ENCODE peak calls at places on chromosomes 11 and 22, in ten cellular contexts. One of them, this sample, is unnamed.
A peak's percentile ranks its signal among the peaks of the same experiment; 100 is the strongest.

GRCh38 chr22:29817724-29818123 is 20.4 kb downstream of the ASCC2 start:
- DNase-seq in lower lobe of right lung: no peak
- DNase-seq in left ventricle myocardium superior: no peak
- DNase-seq in foreskin fibroblast: no peak
- DNase-seq in osteocyte: no peak
- DNase-seq in activated naive CD8-positive, alpha-beta T cell treated with anti-CD3 and anti-CD28 coated beads, Interleukin-2, amount 50 U/mL, for 16 hours: no peak
- DNase-seq in fibroblast of mammary gland: no peak
- DNase-seq in GM23248: no peak
- DNase-seq in C1 segment of cervical spinal cord: no peak
- DNase-seq in astrocyte of the spinal cord: no peak
- DNase-seq in this sample: no peak

GRCh38 chr22:37186997-37187522 is 987 bp downstream of the C1QTNF6 start:
- DNase-seq in C1 segment of cervical spinal cord: no peak
- DNase-seq in foreskin fibroblast: no peak
- DNase-seq in activated naive CD8-positive, alpha-beta T cell treated with anti-CD3 and anti-CD28 coated beads, Interleukin-2, amount 50 U/mL, for 16 hours: no peak
- DNase-seq in astrocyte of the spinal cord: no peak
- DNase-seq in osteocyte: no peak
- DNase-seq in left ventricle myocardium superior: peak; percentile 25
- DNase-seq in fibroblast of mammary gland: peak; percentile 35
- DNase-seq in lower lobe of right lung: peak; percentile 34
- DNase-seq in GM23248: peak; percentile 24
- DNase-seq in this sample: peak; percentile 14

GRCh38 chr11:124717786-124718634 is 21.7 kb upstream of the NRGN start:
- DNase-seq in activated naive CD8-positive, alpha-beta T cell treated with anti-CD3 and anti-CD28 coated beads, Interleukin-2, amount 50 U/mL, for 16 hours: no peak
- DNase-seq in lower lobe of right lung: peak; percentile 62
- DNase-seq in C1 segment of cervical spinal cord: peak; percentile 12
- DNase-seq in left ventricle myocardium superior: peak; percentile 69
- DNase-seq in GM23248: peak; percentile 50
- DNase-seq in fibroblast of mammary gland: peak; percentile 29
- DNase-seq in foreskin fibroblast: no peak
- DNase-seq in astrocyte of the spinal cord: peak; percentile 52
- DNase-seq in osteocyte: no peak
- DNase-seq in this sample: peak; percentile 56

GRCh38 chr11:69658606-69659450 is 16.3 kb downstream of the LTO1 start:
- DNase-seq in astrocyte of the spinal cord: no peak
- DNase-seq in foreskin fibroblast: no peak
- DNase-seq in GM23248: peak; percentile 27
- DNase-seq in osteocyte: no peak
- DNase-seq in activated naive CD8-positive, alpha-beta T cell treated with anti-CD3 and anti-CD28 coated beads, Interleukin-2, amount 50 U/mL, for 16 hours: no peak
- DNase-seq in left ventricle myocardium superior: no peak
- DNase-seq in fibroblast of mammary gland: no peak
- DNase-seq in C1 segment of cervical spinal cord: no peak
- DNase-seq in lower lobe of right lung: peak; percentile 34
- DNase-seq in this sample: no peak

GRCh38 chr11:69310351-69310750 is 16.4 kb downstream of the MYEOV start:
- DNase-seq in foreskin fibroblast: no peak
- DNase-seq in astrocyte of the spinal cord: no peak
- DNase-seq in C1 segment of cervical spinal cord: no peak
- DNase-seq in activated naive CD8-positive, alpha-beta T cell treated with anti-CD3 and anti-CD28 coated beads, Interleukin-2, amount 50 U/mL, for 16 hours: no peak
- DNase-seq in osteocyte: no peak
- DNase-seq in left ventricle myocardium superior: no peak
- DNase-seq in GM23248: no peak
- DNase-seq in lower lobe of right lung: no peak
- DNase-seq in fibroblast of mammary gland: no peak
- DNase-seq in this sample: no peak

GRCh38 chr11:4060182-4060923 is 34.2 kb upstream of the RRM1 start:
- DNase-seq in osteocyte: no peak
- DNase-seq in astrocyte of the spinal cord: no peak
- DNase-seq in C1 segment of cervical spinal cord: no peak
- DNase-seq in GM23248: no peak
- DNase-seq in left ventricle myocardium superior: no peak
- DNase-seq in activated naive CD8-positive, alpha-beta T cell treated with anti-CD3 and anti-CD28 coated beads, Interleukin-2, amount 50 U/mL, for 16 hours: no peak
- DNase-seq in foreskin fibroblast: no peak
- DNase-seq in lower lobe of right lung: no peak
- DNase-seq in fibroblast of mammary gland: no peak
- DNase-seq in this sample: no peak

GRCh38 chr11:119693253-119693815 is 35.7 kb downstream of the NECTIN1 start:
- DNase-seq in activated naive CD8-positive, alpha-beta T cell treated with anti-CD3 and anti-CD28 coated beads, Interleukin-2, amount 50 U/mL, for 16 hours: no peak
- DNase-seq in left ventricle myocardium superior: no peak
- DNase-seq in C1 segment of cervical spinal cord: no peak
- DNase-seq in osteocyte: no peak
- DNase-seq in foreskin fibroblast: no peak
- DNase-seq in GM23248: no peak
- DNase-seq in astrocyte of the spinal cord: no peak
- DNase-seq in lower lobe of right lung: no peak
- DNase-seq in fibroblast of mammary gland: no peak
- DNase-seq in this sample: no peak

GRCh38 chr11:86550757-86551156 is 121.7 kb downstream of the ME3 start:
- DNase-seq in C1 segment of cervical spinal cord: no peak
- DNase-seq in left ventricle myocardium superior: no peak
- DNase-seq in osteocyte: no peak
- DNase-seq in lower lobe of right lung: no peak
- DNase-seq in fibroblast of mammary gland: no peak
- DNase-seq in astrocyte of the spinal cord: no peak
- DNase-seq in GM23248: no peak
- DNase-seq in foreskin fibroblast: no peak
- DNase-seq in activated naive CD8-positive, alpha-beta T cell treated with anti-CD3 and anti-CD28 coated beads, Interleukin-2, amount 50 U/mL, for 16 hours: no peak
- DNase-seq in this sample: no peak

GRCh38 chr11:118916842-118917388 is 8.8 kb downstream of the BCL9L start:
- DNase-seq in astrocyte of the spinal cord: peak; percentile 77
- DNase-seq in left ventricle myocardium superior: peak; percentile 80
- DNase-seq in activated naive CD8-positive, alpha-beta T cell treated with anti-CD3 and anti-CD28 coated beads, Interleukin-2, amount 50 U/mL, for 16 hours: no peak
- DNase-seq in C1 segment of cervical spinal cord: no peak
- DNase-seq in fibroblast of mammary gland: peak; percentile 91
- DNase-seq in foreskin fibroblast: peak; percentile 82
- DNase-seq in GM23248: peak; percentile 89
- DNase-seq in lower lobe of right lung: no peak
- DNase-seq in osteocyte: no peak
- DNase-seq in this sample: peak; percentile 75

GRCh38 chr11:115459563-115459962 is 44.7 kb downstream of the CADM1 start:
- DNase-seq in osteocyte: no peak
- DNase-seq in astrocyte of the spinal cord: peak; percentile 64
- DNase-seq in GM23248: no peak
- DNase-seq in lower lobe of right lung: no peak
- DNase-seq in C1 segment of cervical spinal cord: no peak
- DNase-seq in activated naive CD8-positive, alpha-beta T cell treated with anti-CD3 and anti-CD28 coated beads, Interleukin-2, amount 50 U/mL, for 16 hours: no peak
- DNase-seq in fibroblast of mammary gland: no peak
- DNase-seq in foreskin fibroblast: no peak
- DNase-seq in left ventricle myocardium superior: no peak
- DNase-seq in this sample: no peak

GRCh38 chr11:64538501-64538951 is 52.5 kb upstream of the SLC22A12 start:
- DNase-seq in activated naive CD8-positive, alpha-beta T cell treated with anti-CD3 and anti-CD28 coated beads, Interleukin-2, amount 50 U/mL, for 16 hours: no peak
- DNase-seq in lower lobe of right lung: peak; percentile 41
- DNase-seq in astrocyte of the spinal cord: no peak
- DNase-seq in foreskin fibroblast: no peak
- DNase-seq in left ventricle myocardium superior: no peak
- DNase-seq in GM23248: no peak
- DNase-seq in osteocyte: no peak
- DNase-seq in fibroblast of mammary gland: no peak
- DNase-seq in C1 segment of cervical spinal cord: no peak
- DNase-seq in this sample: no peak

GRCh38 chr11:70247042-70247709 is 23.3 kb upstream of the PPFIA1 start:
- DNase-seq in C1 segment of cervical spinal cord: no peak
- DNase-seq in GM23248: no peak
- DNase-seq in astrocyte of the spinal cord: peak; percentile 14
- DNase-seq in lower lobe of right lung: no peak
- DNase-seq in osteocyte: no peak
- DNase-seq in fibroblast of mammary gland: no peak
- DNase-seq in activated naive CD8-positive, alpha-beta T cell treated with anti-CD3 and anti-CD28 coated beads, Interleukin-2, amount 50 U/mL, for 16 hours: no peak
- DNase-seq in foreskin fibroblast: no peak
- DNase-seq in left ventricle myocardium superior: no peak
- DNase-seq in this sample: no peak

GRCh38 chr11:47099213-47099917 is 77.3 kb downstream of the ARFGAP2 start:
- DNase-seq in lower lobe of right lung: no peak
- DNase-seq in foreskin fibroblast: peak; percentile 26
- DNase-seq in fibroblast of mammary gland: peak; percentile 25
- DNase-seq in osteocyte: no peak
- DNase-seq in left ventricle myocardium superior: no peak
- DNase-seq in astrocyte of the spinal cord: no peak
- DNase-seq in C1 segment of cervical spinal cord: no peak
- DNase-seq in activated naive CD8-positive, alpha-beta T cell treated with anti-CD3 and anti-CD28 coated beads, Interleukin-2, amount 50 U/mL, for 16 hours: no peak
- DNase-seq in GM23248: no peak
- DNase-seq in this sample: no peak

GRCh38 chr11:77276271-77276670 is 25.2 kb downstream of the GDPD4 start:
- DNase-seq in GM23248: no peak
- DNase-seq in C1 segment of cervical spinal cord: no peak
- DNase-seq in lower lobe of right lung: no peak
- DNase-seq in osteocyte: no peak
- DNase-seq in astrocyte of the spinal cord: no peak
- DNase-seq in foreskin fibroblast: no peak
- DNase-seq in activated naive CD8-positive, alpha-beta T cell treated with anti-CD3 and anti-CD28 coated beads, Interleukin-2, amount 50 U/mL, for 16 hours: no peak
- DNase-seq in left ventricle myocardium superior: no peak
- DNase-seq in fibroblast of mammary gland: no peak
- DNase-seq in this sample: no peak

GRCh38 chr22:27935897-27936296 is 16.8 kb upstream of the PITPNB start:
- DNase-seq in activated naive CD8-positive, alpha-beta T cell treated with anti-CD3 and anti-CD28 coated beads, Interleukin-2, amount 50 U/mL, for 16 hours: no peak
- DNase-seq in fibroblast of mammary gland: no peak
- DNase-seq in astrocyte of the spinal cord: no peak
- DNase-seq in left ventricle myocardium superior: no peak
- DNase-seq in C1 segment of cervical spinal cord: no peak
- DNase-seq in foreskin fibroblast: no peak
- DNase-seq in osteocyte: no peak
- DNase-seq in lower lobe of right lung: no peak
- DNase-seq in GM23248: no peak
- DNase-seq in this sample: no peak

GRCh38 chr22:32830473-32830872 is 29.0 kb downstream of the TIMP3 start:
- DNase-seq in fibroblast of mammary gland: no peak
- DNase-seq in astrocyte of the spinal cord: no peak
- DNase-seq in left ventricle myocardium superior: peak; percentile 75
- DNase-seq in activated naive CD8-positive, alpha-beta T cell treated with anti-CD3 and anti-CD28 coated beads, Interleukin-2, amount 50 U/mL, for 16 hours: no peak
- DNase-seq in osteocyte: no peak
- DNase-seq in foreskin fibroblast: no peak
- DNase-seq in GM23248: no peak
- DNase-seq in lower lobe of right lung: no peak
- DNase-seq in C1 segment of cervical spinal cord: no peak
- DNase-seq in this sample: peak; percentile 72

GRCh38 chr11:130388607-130389205 is 39.7 kb downstream of the ADAMTS8 start:
- DNase-seq in foreskin fibroblast: no peak
- DNase-seq in C1 segment of cervical spinal cord: no peak
- DNase-seq in astrocyte of the spinal cord: no peak
- DNase-seq in fibroblast of mammary gland: no peak
- DNase-seq in left ventricle myocardium superior: no peak
- DNase-seq in GM23248: no peak
- DNase-seq in lower lobe of right lung: no peak
- DNase-seq in osteocyte: no peak
- DNase-seq in activated naive CD8-positive, alpha-beta T cell treated with anti-CD3 and anti-CD28 coated beads, Interleukin-2, amount 50 U/mL, for 16 hours: no peak
- DNase-seq in this sample: no peak

GRCh38 chr11:76606102-76606793 is 64.3 kb downstream of the LRRC32 start:
- DNase-seq in astrocyte of the spinal cord: no peak
- DNase-seq in fibroblast of mammary gland: peak; percentile 81
- DNase-seq in C1 segment of cervical spinal cord: no peak
- DNase-seq in lower lobe of right lung: no peak
- DNase-seq in osteocyte: peak; percentile 72
- DNase-seq in activated naive CD8-positive, alpha-beta T cell treated with anti-CD3 and anti-CD28 coated beads, Interleukin-2, amount 50 U/mL, for 16 hours: no peak
- DNase-seq in foreskin fibroblast: no peak
- DNase-seq in GM23248: peak; percentile 80
- DNase-seq in left ventricle myocardium superior: peak; percentile 64
- DNase-seq in this sample: peak; percentile 51

GRCh38 chr11:61922539-61922938 is 5.2 kb upstream of the RAB3IL1 start:
- DNase-seq in astrocyte of the spinal cord: peak; percentile 64
- DNase-seq in activated naive CD8-positive, alpha-beta T cell treated with anti-CD3 and anti-CD28 coated beads, Interleukin-2, amount 50 U/mL, for 16 hours: no peak
- DNase-seq in foreskin fibroblast: peak; percentile 86
- DNase-seq in GM23248: peak; percentile 85
- DNase-seq in osteocyte: peak; percentile 87
- DNase-seq in C1 segment of cervical spinal cord: no peak
- DNase-seq in fibroblast of mammary gland: peak; percentile 91
- DNase-seq in left ventricle myocardium superior: peak; percentile 87
- DNase-seq in lower lobe of right lung: peak; percentile 72
- DNase-seq in this sample: peak; percentile 89

GRCh38 chr22:31253949-31254348 is 38.3 kb downstream of the PIK3IP1 start:
- DNase-seq in astrocyte of the spinal cord: no peak
- DNase-seq in lower lobe of right lung: peak; percentile 81
- DNase-seq in fibroblast of mammary gland: no peak
- DNase-seq in left ventricle myocardium superior: peak; percentile 42
- DNase-seq in foreskin fibroblast: no peak
- DNase-seq in activated naive CD8-positive, alpha-beta T cell treated with anti-CD3 and anti-CD28 coated beads, Interleukin-2, amount 50 U/mL, for 16 hours: no peak
- DNase-seq in osteocyte: no peak
- DNase-seq in C1 segment of cervical spinal cord: no peak
- DNase-seq in GM23248: no peak
- DNase-seq in this sample: peak; percentile 28

GRCh38 chr11:72003776-72004171 is 5.1 kb downstream of the IL18BP start:
- DNase-seq in activated naive CD8-positive, alpha-beta T cell treated with anti-CD3 and anti-CD28 coated beads, Interleukin-2, amount 50 U/mL, for 16 hours: no peak
- DNase-seq in astrocyte of the spinal cord: no peak
- DNase-seq in GM23248: no peak
- DNase-seq in C1 segment of cervical spinal cord: no peak
- DNase-seq in osteocyte: no peak
- DNase-seq in fibroblast of mammary gland: no peak
- DNase-seq in lower lobe of right lung: no peak
- DNase-seq in left ventricle myocardium superior: no peak
- DNase-seq in foreskin fibroblast: no peak
- DNase-seq in this sample: no peak

GRCh38 chr11:35418282-35418846 is 994 bp downstream of the SLC1A2 start:
- DNase-seq in fibroblast of mammary gland: no peak
- DNase-seq in foreskin fibroblast: no peak
- DNase-seq in lower lobe of right lung: peak; percentile 50
- DNase-seq in activated naive CD8-positive, alpha-beta T cell treated with anti-CD3 and anti-CD28 coated beads, Interleukin-2, amount 50 U/mL, for 16 hours: no peak
- DNase-seq in GM23248: no peak
- DNase-seq in left ventricle myocardium superior: no peak
- DNase-seq in astrocyte of the spinal cord: no peak
- DNase-seq in osteocyte: no peak
- DNase-seq in C1 segment of cervical spinal cord: peak; percentile 48
- DNase-seq in this sample: no peak

GRCh38 chr11:9710223-9710622 is 46.3 kb downstream of the SWAP70 start:
- DNase-seq in foreskin fibroblast: no peak
- DNase-seq in left ventricle myocardium superior: no peak
- DNase-seq in lower lobe of right lung: no peak
- DNase-seq in osteocyte: no peak
- DNase-seq in fibroblast of mammary gland: no peak
- DNase-seq in GM23248: no peak
- DNase-seq in astrocyte of the spinal cord: no peak
- DNase-seq in C1 segment of cervical spinal cord: no peak
- DNase-seq in activated naive CD8-positive, alpha-beta T cell treated with anti-CD3 and anti-CD28 coated beads, Interleukin-2, amount 50 U/mL, for 16 hours: no peak
- DNase-seq in this sample: no peak

This sample was measured in left ventricle myocardium inferior.